ENCODE peak calls at places on chromosomes 1 and 21, in ten cellular contexts. T is germinal center; X is activated CD8-positive, alpha-beta memory T cell treated with anti-CD3 and anti-CD28 coated beads, Interleukin-2, amount 10 ng/mL, durations not matched to agents 7 days and 5 days; G is thyroid gland; V is HCEC 1CT; D is NAMALWA; S is left cardiac atrium; F is fibroblast of the conjunctiva; C is ELR; K is stimulated activated CD4-positive, alpha-beta T cell treated with anti-CD3 and anti-CD28 coated beads, Interleukin-2, amount 100 ng/mL, for 48 hours. B is an unnamed sample.

GRCh38 chr21:37233551-37234146 is 33.5 kb downstream of the VPS26C start:
- DNase-seq in T (no peak), X (no peak), G (no peak), V (no peak), D (no peak), S (no peak), F (no peak), C (no peak), K (no peak), B (no peak)

GRCh38 chr1:246579818-246580217 is 13.6 kb downstream of the CNST start:
- DNase-seq in T (peak), X (no peak), G (no peak), V (no peak), D (peak), S (no peak), F (no peak), C (no peak), K (no peak), B (no peak)

GRCh38 chr1:208235983-208236761 is 8.0 kb downstream of the PLXNA2 start:
- DNase-seq in T (no peak), X (no peak), G (peak), V (peak), D (no peak), S (peak), F (peak), C (peak), K (no peak), B (no peak)

GRCh38 chr1:164922585-164922984 is 363.6 kb downstream of the PBX1 start:
- DNase-seq in T (no peak), X (no peak), G (no peak), V (no peak), D (no peak), S (no peak), F (no peak), C (no peak), K (no peak), B (no peak)

GRCh38 chr1:229024528-229025119 is 246.3 kb upstream of the RAB4A start:
- DNase-seq in T (no peak), X (no peak), G (no peak), V (peak), D (no peak), S (peak), F (peak), C (peak), K (no peak), B (no peak)

GRCh38 chr1:234745844-234746797 is 136.1 kb upstream of the IRF2BP2 start:
- DNase-seq in T (no peak), X (no peak), G (no peak), V (peak), D (no peak), S (no peak), F (no peak), C (peak), K (no peak), B (no peak)

GRCh38 chr1:75970631-75971030 is 38.4 kb upstream of the ASB17 start:
- DNase-seq in T (no peak), X (no peak), G (no peak), V (peak), D (no peak), S (no peak), F (no peak), C (peak), K (no peak), B (no peak)

GRCh38 chr1:15943515-15944307 is 32.2 kb downstream of the ZBTB17 start:
- DNase-seq in T (no peak), X (no peak), G (no peak), V (no peak), D (no peak), S (no peak), F (no peak), C (no peak), K (no peak), B (peak)

GRCh38 chr1:224358288-224358687 is 1.6 kb downstream of the CNIH4 start:
- DNase-seq in T (no peak), X (no peak), G (no peak), V (no peak), D (no peak), S (no peak), F (no peak), C (no peak), K (no peak), B (no peak)

GRCh38 chr1:229594227-229595008 is 31.5 kb downstream of the TAF5L start:
- DNase-seq in T (no peak), X (no peak), G (no peak), V (no peak), D (no peak), S (no peak), F (no peak), C (no peak), K (no peak), B (no peak)

GRCh38 chr1:240310226-240310925 is 218.7 kb downstream of the FMN2 start:
- DNase-seq in T (no peak), X (no peak), G (no peak), V (peak), D (no peak), S (no peak), F (peak), C (peak), K (no peak), B (no peak)

GRCh38 chr1:168561989-168562388 is 14.4 kb upstream of the XCL1 start:
- DNase-seq in T (no peak), X (no peak), G (no peak), V (no peak), D (no peak), S (no peak), F (no peak), C (no peak), K (no peak), B (no peak)

GRCh38 chr1:26828352-26829093 is 2.0 kb downstream of the ZDHHC18 start:
- DNase-seq in T (no peak), X (no peak), G (peak), V (no peak), D (no peak), S (no peak), F (no peak), C (no peak), K (no peak), B (no peak)

GRCh38 chr1:55185832-55186231 is 29.3 kb downstream of the USP24 start:
- DNase-seq in T (no peak), X (no peak), G (no peak), V (no peak), D (no peak), S (no peak), F (no peak), C (no peak), K (no peak), B (no peak)